ENCODE peak calls at places on chromosomes 3 and 15, in four cellular contexts. I, L, M and X are unnamed samples.

GRCh38 chr3:146882206-146882605 is 277.1 kb upstream of the PLSCR5 start:
- DNase-seq in L (no peak), I (no peak), M (no peak), X (no peak)

GRCh38 chr3:126535636-126536035 is 11.7 kb downstream of the CHST13 start:
- DNase-seq in L (no peak), I (no peak), M (peak; percentile 45), X (peak; percentile 26)

GRCh38 chr15:32941823-32942222 is 224.0 kb downstream of the GREM1 start:
- DNase-seq in M (no peak), L (no peak), I (no peak), X (no peak)

GRCh38 chr15:71440479-71441071 is 325.3 kb downstream of the THSD4 start:
- DNase-seq in I (no peak), M (no peak), L (peak; percentile 68), X (no peak)

GRCh38 chr15:49962044-49962602 is 156.9 kb downstream of the ATP8B4 start:
- DNase-seq in M (no peak), L (no peak), I (no peak), X (no peak)

GRCh38 chr3:27659279-27660021 is 62.7 kb downstream of the EOMES start:
- DNase-seq in M (peak; percentile 89), L (peak; percentile 39), I (no peak), X (peak; percentile 80)

GRCh38 chr3:38165722-38166387 is 518 bp downstream of the OXSR1 start:
- DNase-seq in I (no peak), M (peak; percentile 92), L (peak; percentile 45), X (peak; percentile 76)

GRCh38 chr3:107870989-107871638 is 219.7 kb downstream of the CD47 start:
- DNase-seq in M (no peak), I (no peak), L (peak; percentile 14), X (no peak)

GRCh38 chr3:16439848-16440708 is 73.4 kb downstream of the RFTN1 start:
- DNase-seq in L (no peak), M (no peak), I (no peak), X (no peak)

GRCh38 chr3:195907730-195908438 is 467 bp downstream of the TNK2 start:
- DNase-seq in M (peak; percentile 90), I (no peak), L (peak; percentile 82), X (peak; percentile 68)

GRCh38 chr15:96345560-96346389 is 15.3 kb downstream of the NR2F2 start:
- DNase-seq in I (peak; percentile 31), L (peak; percentile 95), M (peak; percentile 91), X (peak; percentile 79)

GRCh38 chr3:71247948-71248315 is 335.6 kb downstream of the FOXP1 start:
- DNase-seq in L (no peak), I (no peak), M (no peak), X (no peak)

GRCh38 chr15:64773606-64774555 is 1.5 kb downstream of the RBPMS2 start:
- DNase-seq in L (no peak), M (no peak), I (no peak), X (peak; percentile 53)

GRCh38 chr15:70788114-70789049 is 25.0 kb upstream of the UACA start:
- DNase-seq in I (no peak), L (no peak), M (no peak), X (no peak)

GRCh38 chr3:139473155-139473771 is 3.1 kb downstream of the RBP2 start:
- DNase-seq in M (no peak), L (peak; percentile 20), I (no peak), X (no peak)

GRCh38 chr15:69490356-69491050 is 37.9 kb downstream of the RPLP1 start:
- DNase-seq in I (no peak), L (no peak), M (peak; percentile 76), X (no peak)

GRCh38 chr3:346186-346585 is 149.6 kb downstream of the CHL1 start:
- DNase-seq in M (no peak), I (no peak), L (no peak), X (no peak)

GRCh38 chr15:27241942-27242341 is 271.0 kb downstream of the GABRG3 start:
- DNase-seq in M (no peak), L (no peak), I (no peak), X (no peak)

GRCh38 chr15:57133127-57133968 is 214.9 kb downstream of the TCF12 start:
- DNase-seq in M (no peak), L (no peak), I (no peak), X (no peak)

GRCh38 chr3:157856078-157856939 is 249.9 kb downstream of the SHOX2 start:
- DNase-seq in L (no peak), M (no peak), I (no peak), X (no peak)

GRCh38 chr3:150462108-150462507 is 54.0 kb downstream of the TSC22D2 start:
- DNase-seq in L (peak; percentile 8), I (no peak), M (no peak), X (no peak)

GRCh38 chr3:38117748-38118420 is 19.0 kb downstream of the ACAA1 start:
- DNase-seq in I (no peak), L (peak; percentile 75), M (peak; percentile 92), X (peak; percentile 71)

GRCh38 chr3:135760581-135760980 is 204.9 kb upstream of the PPP2R3A start:
- DNase-seq in I (no peak), M (no peak), L (no peak), X (no peak)

GRCh38 chr15:55247766-55248427 is 41.7 kb downstream of the RAB27A start:
- DNase-seq in I (no peak), M (no peak), L (no peak), X (peak; percentile 51)

GRCh38 chr3:196740476-196741400 is 1.1 kb downstream of the PAK2 start:
- DNase-seq in L (peak; percentile 63), M (no peak), I (peak; percentile 26), X (no peak)

GRCh38 chr3:136343873-136344281 is 93.7 kb downstream of the PCCB start:
- DNase-seq in I (peak; percentile 42), L (peak; percentile 12), M (peak; percentile 94), X (peak; percentile 87)

GRCh38 chr15:65722191-65722590 is 69.9 kb downstream of the DENND4A start:
- DNase-seq in L (no peak), M (no peak), I (no peak), X (no peak)

GRCh38 chr3:127444761-127445160 is 145.8 kb downstream of the TPRA1 start:
- DNase-seq in L (no peak), I (no peak), M (peak; percentile 57), X (peak; percentile 17)

GRCh38 chr15:32936283-32936918 is 218.6 kb downstream of the GREM1 start:
- DNase-seq in I (no peak), L (peak; percentile 10), M (no peak), X (no peak)

GRCh38 chr3:43627360-43627759 is 5.5 kb upstream of the ANO10 start:
- DNase-seq in M (no peak), I (no peak), L (no peak), X (no peak)

GRCh38 chr3:8210752-8211405 is 290.7 kb upstream of the LMCD1 start:
- DNase-seq in L (no peak), I (no peak), M (no peak), X (no peak)

GRCh38 chr15:74630284-74631086 is 14.8 kb downstream of the CLK3 start:
- DNase-seq in L (no peak), I (no peak), M (no peak), X (no peak)